ENCODE peak calls at places on chromosomes 16 and 17, in five cellular contexts. M is body of pancreas, X is heart left ventricle, T is cardiac muscle cell, L is tibial artery. W is an unnamed sample.

GRCh38 chr17:82237746-82238561 is 9.1 kb downstream of the SLC16A3 start:
- DNase-seq in M (no peak), X (no peak), T (no peak), L (peak), W (no peak)

GRCh38 chr17:62724398-62725146 is 83.5 kb downstream of the MARCHF10 start:
- DNase-seq in M (no peak), X (no peak), T (no peak), L (no peak), W (no peak)

GRCh38 chr17:3221850-3222249 is 14.4 kb downstream of the OR1A1 start:
- DNase-seq in M (no peak), X (no peak), T (no peak), L (no peak), W (no peak)

GRCh38 chr17:82126479-82127314 is 28.7 kb upstream of the FASN start:
- DNase-seq in M (no peak), X (no peak), T (no peak), L (no peak), W (no peak)

GRCh38 chr17:48241131-48241591 is 133.6 kb downstream of the SNX11 start:
- DNase-seq in M (peak), X (peak), T (peak), L (no peak), W (no peak)

GRCh38 chr17:42743595-42744282 is 1.1 kb downstream of the EZH1 start:
- DNase-seq in M (no peak), X (no peak), T (no peak), L (no peak), W (no peak)

GRCh38 chr17:3474212-3474611 is 1.6 kb upstream of the ASPA start:
- DNase-seq in M (no peak), X (no peak), T (peak), L (no peak), W (no peak)

GRCh38 chr16:68993885-68994284 is 111.6 kb upstream of the HAS3 start:
- DNase-seq in M (no peak), X (no peak), T (peak), L (no peak), W (peak)

GRCh38 chr16:89090182-89090630 is 3.4 kb upstream of the ACSF3 start:
- DNase-seq in M (no peak), X (no peak), T (no peak), L (no peak), W (no peak)

GRCh38 chr17:10144976-10145375 is 53.4 kb downstream of the GAS7 start:
- DNase-seq in M (no peak), X (no peak), T (no peak), L (no peak), W (no peak)

GRCh38 chr17:35588196-35588920 is 1.2 kb downstream of the AP2B1 start:
- DNase-seq in M (no peak), X (no peak), T (peak), L (no peak), W (peak)

GRCh38 chr16:87636741-87637140 is 34.4 kb downstream of the JPH3 start:
- DNase-seq in M (no peak), X (no peak), T (no peak), L (no peak), W (no peak)
- TF ChIP-seq CTCF in M (no peak), X (no peak), T (no peak), L (no peak), W (no peak)

DNA sequence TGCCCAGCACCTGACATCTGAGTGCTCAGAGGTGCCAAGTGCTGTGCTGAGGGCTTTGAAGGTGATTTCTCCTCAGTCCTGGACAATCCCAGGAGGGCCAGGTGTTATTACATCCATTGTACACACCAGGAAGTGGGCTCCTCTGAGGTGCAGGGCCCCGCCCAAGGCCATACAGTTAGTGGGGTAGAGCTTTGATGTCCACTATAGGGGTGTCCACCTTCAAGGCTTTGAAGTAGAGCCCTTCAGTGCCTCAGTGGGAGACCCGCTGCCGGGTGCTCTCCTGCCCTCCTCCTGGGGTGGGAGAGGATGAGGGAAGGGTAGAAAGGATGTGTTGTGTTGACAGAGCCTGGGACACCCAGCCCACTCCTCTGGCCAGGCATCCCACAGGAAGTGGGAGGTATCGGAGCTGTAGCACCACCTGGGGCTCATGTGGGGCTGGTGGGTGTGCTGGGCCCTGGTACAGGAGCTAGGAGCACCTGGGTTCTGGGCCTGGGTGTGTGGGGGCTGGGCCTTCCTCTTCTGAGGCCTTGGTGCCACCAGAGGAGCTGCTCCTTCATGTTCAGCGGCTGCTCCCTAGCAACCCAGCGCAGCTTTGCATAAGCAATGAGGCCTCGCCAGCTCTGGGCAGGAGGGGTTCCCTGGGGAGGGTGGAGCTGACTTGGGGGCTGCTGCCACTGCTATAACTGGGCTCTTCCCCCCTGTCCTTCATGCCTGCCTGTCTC is 7.4 kb downstream of the LASP1 start:
- DNase-seq in M (peak), X (no peak), T (no peak), L (no peak), W (no peak)
- H3K4me3 ChIP-seq in M (no peak), X (no peak), T (no peak), L (no peak), W (no peak)

GRCh38 chr16:70472786-70473433 is 18.5 kb downstream of the FCSK start:
- DNase-seq in M (no peak), X (no peak), T (no peak), L (no peak), W (no peak)

GRCh38 chr16:70474320-70475053 is 20.1 kb downstream of the FCSK start:
- DNase-seq in M (no peak), X (no peak), T (no peak), L (no peak), W (no peak)

GRCh38 chr16:70475054-70475871 is 20.9 kb downstream of the FCSK start:
- DNase-seq in M (no peak), X (no peak), T (no peak), L (no peak), W (no peak)

GRCh38 chr16:70470927-70471341 is 16.5 kb downstream of the FCSK start:
- DNase-seq in M (peak), X (no peak), T (peak), L (no peak), W (no peak)

DNA sequence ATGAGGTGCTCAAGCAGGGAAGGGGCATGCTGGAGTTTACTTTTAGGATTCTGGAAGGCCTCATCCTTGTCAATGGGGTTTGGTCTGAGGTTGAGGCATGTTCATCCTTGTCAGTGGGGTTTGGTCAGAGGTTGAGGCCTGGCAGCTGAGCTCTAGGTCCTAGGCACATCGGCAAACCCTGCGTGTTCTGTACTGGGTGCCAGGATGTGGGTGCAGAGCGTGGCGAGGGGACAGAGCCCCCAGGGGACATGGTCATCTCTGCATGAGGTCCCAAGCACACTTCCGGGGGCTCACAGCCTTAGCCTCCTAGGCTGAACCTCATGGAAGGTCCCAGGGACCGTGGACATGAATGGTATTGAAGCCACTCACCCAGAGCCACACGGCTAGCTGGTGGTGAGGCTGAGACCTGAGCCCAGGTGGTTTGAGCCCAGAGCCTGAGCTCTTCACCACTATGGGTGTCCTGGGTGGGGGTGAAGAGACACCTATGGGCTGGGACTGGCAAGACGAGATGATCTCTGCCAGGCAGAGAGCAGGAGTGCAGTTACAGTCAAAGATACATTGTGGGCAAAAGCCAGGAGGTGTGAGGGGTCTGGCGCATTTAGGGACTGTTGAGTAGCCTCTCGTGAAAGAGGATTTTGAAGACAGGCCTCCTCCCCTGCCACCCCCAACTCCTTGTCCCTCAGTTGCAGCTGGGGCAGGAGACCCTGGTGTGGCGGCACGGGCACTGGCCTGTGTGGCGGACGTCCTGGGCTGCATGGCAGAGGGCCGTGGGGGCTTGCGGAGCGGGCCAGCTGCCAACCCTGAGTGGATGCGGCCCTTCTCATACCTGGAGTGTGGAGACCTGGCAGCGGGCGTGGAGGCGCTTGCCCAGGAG is 19.3 kb downstream of the FCSK start:
- DNase-seq in M (no peak), X (no peak), T (no peak), L (no peak), W (no peak)
- TF ChIP-seq CTCF in M (no peak), X (no peak), T (no peak), L (no peak), W (no peak)

DNA sequence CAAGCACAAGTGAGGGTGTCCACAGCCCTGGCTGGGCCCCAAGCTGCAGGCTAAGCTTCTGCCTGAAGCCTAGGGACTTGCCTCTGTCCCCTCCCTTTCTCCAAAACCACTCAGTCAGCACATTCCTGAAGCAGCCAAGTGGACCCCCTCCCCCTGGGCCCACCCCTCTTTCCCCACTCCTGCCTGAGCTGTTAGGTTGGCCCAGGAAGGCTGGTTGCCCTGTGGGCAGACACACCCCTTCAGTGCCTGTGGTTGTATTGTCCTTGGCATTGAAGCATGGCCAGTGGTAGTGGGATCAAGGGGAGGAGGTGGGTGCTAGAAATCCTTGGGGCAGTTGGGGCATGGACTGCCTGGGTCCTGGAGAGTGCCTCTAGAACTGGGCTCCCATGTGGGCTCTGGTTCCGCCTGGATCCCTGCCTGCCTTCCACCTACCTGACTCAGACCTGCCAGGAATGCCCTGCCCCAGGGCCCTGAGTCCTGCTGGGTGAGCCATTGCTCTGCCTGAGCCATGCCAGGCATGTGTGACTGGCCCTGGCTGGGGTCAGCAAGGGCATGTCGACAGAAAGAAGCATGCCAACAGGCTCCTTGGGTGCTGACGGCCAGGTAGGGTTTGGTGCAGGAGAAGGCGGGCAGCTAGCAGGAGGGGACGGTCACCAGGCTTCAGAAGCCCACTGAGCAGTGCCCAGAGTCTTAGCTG is 2.1 kb downstream of the TRAF4 start:
- DNase-seq in M (peak), X (no peak), T (no peak), L (no peak), W (no peak)
- H3K4me3 ChIP-seq in M (peak), X (peak), T (peak), L (peak), W (peak)

GRCh38 chr17:73003487-73003886 is 89.0 kb downstream of the SLC39A11 start:
- DNase-seq in M (peak), X (no peak), T (no peak), L (no peak), W (no peak)
- TF ChIP-seq CTCF in M (no peak), X (no peak), T (no peak), L (no peak), W (no peak)

DNA sequence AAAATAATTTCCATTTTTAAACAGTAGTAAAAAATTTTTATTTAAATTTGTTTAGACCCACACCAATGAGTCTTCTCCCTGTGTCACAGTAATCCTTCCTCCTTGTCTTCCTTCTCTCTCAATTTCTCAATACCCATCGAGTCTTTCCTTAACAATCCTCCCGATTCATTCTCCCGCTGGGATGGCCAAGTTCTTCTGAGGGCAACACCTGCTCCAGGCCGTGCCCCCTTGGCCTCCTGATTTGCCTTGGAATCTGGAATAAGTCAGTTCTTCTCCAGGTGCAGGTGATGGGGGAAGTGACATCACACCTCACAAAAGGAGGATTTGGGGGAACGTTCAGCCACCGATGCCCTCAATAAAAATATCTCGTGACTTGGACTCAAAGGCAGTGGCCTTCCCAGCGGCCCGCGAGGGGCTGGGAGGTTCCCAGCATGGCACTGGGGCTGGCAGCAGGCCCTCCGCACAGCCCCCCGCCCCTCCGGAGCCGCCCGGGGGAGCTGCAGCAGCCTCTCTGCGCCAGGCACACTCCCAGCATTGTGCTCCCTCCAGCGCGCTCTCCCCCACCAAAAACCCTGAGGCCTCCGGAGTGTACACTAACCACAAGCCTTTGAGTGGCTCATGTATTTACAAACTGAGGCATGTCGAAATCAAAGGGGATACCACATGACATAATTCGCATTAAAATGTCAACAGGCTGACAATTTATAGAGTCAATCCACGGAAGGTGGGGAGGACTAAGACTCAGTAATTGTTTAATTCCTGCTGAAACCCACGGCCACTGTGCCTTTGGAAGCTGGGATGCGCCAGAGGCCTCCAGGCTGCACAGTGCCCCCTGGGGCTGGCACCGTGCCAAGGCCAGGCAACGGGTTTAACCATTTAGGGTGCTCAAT is 120.5 kb downstream of the ZFHX3 start:
- DNase-seq in M (peak), X (no peak), T (peak), L (no peak), W (peak)
- H3K4me3 ChIP-seq in M (no peak), X (no peak), T (no peak), L (no peak), W (peak)

DNA sequence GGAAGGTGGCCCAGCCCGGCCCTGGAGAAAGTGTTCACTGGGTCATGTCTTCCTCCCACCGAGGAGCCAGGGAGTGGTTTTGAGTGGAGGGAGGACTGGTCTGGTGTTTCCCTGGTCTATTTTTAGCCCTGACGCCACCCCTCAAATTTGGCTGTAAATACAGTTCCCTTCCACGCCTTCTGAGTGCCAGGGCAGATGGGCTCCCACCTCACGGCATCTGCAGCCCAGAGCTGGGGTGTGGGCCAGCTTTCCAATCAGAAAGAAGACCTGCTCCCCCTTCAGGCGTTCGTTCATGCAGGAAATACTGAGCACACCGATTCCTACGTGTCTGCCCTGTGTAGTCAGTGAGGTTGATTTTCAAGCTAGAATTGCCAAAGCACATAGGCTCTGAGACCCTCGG is 53.7 kb downstream of the SNX20 start:
- DNase-seq in M (peak), X (peak), T (peak), L (peak), W (no peak)
- TF ChIP-seq CTCF in M (no peak), X (peak), T (peak), L (peak), W (peak)

DNA sequence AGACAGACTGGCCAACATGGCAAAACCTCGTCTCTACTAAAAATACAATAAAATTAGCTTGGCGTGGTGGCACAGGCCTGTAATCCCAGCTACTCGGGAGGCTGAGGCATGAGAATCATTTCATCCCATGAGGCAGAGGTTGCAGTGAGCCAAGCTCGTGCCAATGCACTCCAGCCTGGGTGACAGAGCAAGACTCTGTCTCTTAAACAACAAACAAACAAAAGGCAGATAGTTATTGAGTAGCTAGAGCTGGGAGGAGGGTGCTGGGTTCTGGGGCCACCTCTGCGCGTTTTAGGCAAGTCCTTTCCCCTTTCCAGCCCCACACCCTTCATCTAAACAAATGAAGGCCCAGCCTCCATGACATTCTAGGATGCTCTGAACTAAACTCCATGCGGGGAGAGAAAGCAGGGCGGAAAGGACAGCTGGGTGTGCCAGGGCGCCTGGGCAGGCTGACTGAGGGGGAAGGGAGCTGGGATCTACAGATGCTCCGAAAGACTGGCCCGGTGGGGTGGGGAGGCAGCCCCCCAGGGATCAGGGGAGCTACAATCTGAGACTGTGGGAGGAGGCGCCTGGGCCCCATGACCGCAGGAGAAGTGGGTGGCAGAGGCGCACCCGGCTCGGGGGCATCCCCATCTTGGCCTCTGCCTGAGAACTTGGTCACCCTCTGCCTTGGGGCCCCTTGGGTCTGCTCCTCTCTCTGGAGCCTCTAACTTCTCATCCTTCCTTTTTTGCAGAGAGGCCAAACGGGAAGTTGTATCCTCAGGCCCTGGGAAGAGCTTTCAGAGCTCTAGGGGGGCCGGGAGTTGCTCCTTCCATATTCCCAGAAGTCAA is 904 bp downstream of the ITGAL start:
- DNase-seq in M (no peak), X (no peak), T (no peak), L (no peak), W (no peak)
- H3K4me3 ChIP-seq in M (no peak), X (peak), T (no peak), L (no peak), W (no peak)

GRCh38 chr17:7839890-7840260 is 5.9 kb downstream of the KDM6B start:
- DNase-seq in M (no peak), X (no peak), T (peak), L (no peak), W (no peak)
- TF ChIP-seq CTCF in M (no peak), X (no peak), T (no peak), L (no peak), W (no peak)